ENCODE peak calls at places on chromosomes 1 and 21, in ten cellular contexts. Q is occipital lobe; A is activated T-helper 2 cell treated with anti-CD3 and anti-CD28 coated beads, Interferon-gamma antibody, Interleukin-2, Interleukin-4, amounts not matched to agents 10 μg/mL and 5 μg/mL and 100 μg/mL, durations not matched to agents 14 hours and 24 hours and 36 hours; Y is mammary epithelial cell; X is Caki2; B is H4; F is central memory CD8-positive, alpha-beta T cell; I is T47D; W is ACHN; G is T-helper 2 cell. H is an unnamed sample.

GRCh38 chr1:86499987-86500593 is 31.4 kb downstream of the CLCA1 start:
- DNase-seq in Q (no peak), A (no peak), Y (no peak), X (no peak), B (peak), F (no peak), I (peak), W (peak), G (no peak), H (no peak)

GRCh38 chr1:67367370-67368345 is 60.0 kb downstream of the IL12RB2 start:
- DNase-seq in Q (no peak), A (no peak), Y (no peak), X (no peak), B (peak), F (no peak), I (peak), W (no peak), G (no peak), H (peak)

GRCh38 chr1:29105822-29106221 is 17.9 kb downstream of the TMEM200B start:
- DNase-seq in Q (no peak), A (no peak), Y (no peak), X (peak), B (no peak), F (no peak), I (peak), W (no peak), G (no peak), H (no peak)

GRCh38 chr1:11924334-11925195 is 1.7 kb downstream of the KIAA2013 start:
- DNase-seq in Q (no peak), A (no peak), Y (no peak), X (no peak), B (no peak), F (peak), I (no peak), W (no peak), G (no peak), H (no peak)

GRCh38 chr1:40252601-40253000 is 4.9 kb downstream of the TMCO2 start:
- DNase-seq in Q (no peak), A (no peak), Y (no peak), X (no peak), B (no peak), F (no peak), I (no peak), W (no peak), G (no peak), H (no peak)

GRCh38 chr1:152182431-152182830 is 23.4 kb upstream of the RPTN start:
- DNase-seq in Q (no peak), A (no peak), Y (no peak), X (no peak), B (no peak), F (no peak), I (peak), W (peak), G (no peak), H (no peak)

GRCh38 chr1:98706173-98706848 is 44.8 kb downstream of the SNX7 start:
- DNase-seq in Q (no peak), A (no peak), Y (no peak), X (no peak), B (no peak), F (no peak), I (no peak), W (no peak), G (no peak), H (no peak)

GRCh38 chr1:113141650-113142473 is 68.9 kb downstream of the LRIG2 start:
- DNase-seq in Q (no peak), A (no peak), Y (peak), X (peak), B (no peak), F (no peak), I (no peak), W (no peak), G (no peak), H (no peak)

GRCh38 chr1:25677193-25677773 is 60.7 kb downstream of the MAN1C1 start:
- DNase-seq in Q (no peak), A (no peak), Y (no peak), X (no peak), B (no peak), F (no peak), I (no peak), W (no peak), G (no peak), H (no peak)

GRCh38 chr1:154784924-154785531 is 85.1 kb downstream of the KCNN3 start:
- DNase-seq in Q (no peak), A (peak), Y (no peak), X (no peak), B (no peak), F (no peak), I (peak), W (no peak), G (peak), H (no peak)

GRCh38 chr1:3417082-3417728 is 37.3 kb upstream of the ARHGEF16 start:
- DNase-seq in Q (no peak), A (no peak), Y (no peak), X (no peak), B (no peak), F (no peak), I (no peak), W (no peak), G (no peak), H (no peak)

GRCh38 chr21:41425954-41426655 is at the start of gene MX1:
- DNase-seq in Q (peak), A (peak), Y (peak), X (no peak), B (peak), F (peak), I (peak), W (peak), G (peak), H (peak)

GRCh38 chr1:83845437-83846071 is 153.4 kb downstream of the TTLL7 start:
- DNase-seq in Q (no peak), A (no peak), Y (no peak), X (no peak), B (peak), F (no peak), I (no peak), W (no peak), G (no peak), H (no peak)

GRCh38 chr1:46689326-46689725 is 17.7 kb downstream of the TEX38 start:
- DNase-seq in Q (no peak), A (no peak), Y (no peak), X (no peak), B (no peak), F (no peak), I (no peak), W (no peak), G (no peak), H (no peak)

GRCh38 chr1:7747605-7748004 is 23.5 kb upstream of the VAMP3 start:
- DNase-seq in Q (no peak), A (no peak), Y (no peak), X (no peak), B (no peak), F (no peak), I (no peak), W (no peak), G (no peak), H (no peak)

GRCh38 chr1:29557066-29557465 is 320.7 kb downstream of the PTPRU start:
- DNase-seq in Q (no peak), A (no peak), Y (no peak), X (no peak), B (no peak), F (no peak), I (no peak), W (no peak), G (no peak), H (no peak)

GRCh38 chr1:30847358-30847972 is 61.1 kb downstream of the SDC3 start:
- DNase-seq in Q (peak), A (no peak), Y (peak), X (no peak), B (peak), F (no peak), I (no peak), W (no peak), G (no peak), H (no peak)

GRCh38 chr1:245822997-245823396 is 668.2 kb downstream of the KIF26B start:
- DNase-seq in Q (no peak), A (no peak), Y (peak), X (peak), B (peak), F (no peak), I (no peak), W (peak), G (no peak), H (no peak)

GRCh38 chr1:10724948-10725852 is 71.2 kb downstream of the CASZ1 start:
- DNase-seq in Q (no peak), A (no peak), Y (no peak), X (no peak), B (no peak), F (no peak), I (peak), W (no peak), G (no peak), H (no peak)

GRCh38 chr1:34865573-34865972 is 6.0 kb upstream of the SMIM12 start:
- DNase-seq in Q (no peak), A (no peak), Y (no peak), X (no peak), B (no peak), F (no peak), I (no peak), W (no peak), G (no peak), H (no peak)

GRCh38 chr1:235779770-235780169 is 86.9 kb downstream of the LYST start:
- DNase-seq in Q (no peak), A (no peak), Y (no peak), X (no peak), B (no peak), F (no peak), I (no peak), W (no peak), G (no peak), H (no peak)

GRCh38 chr21:42737969-42738590 is 84.7 kb downstream of the PDE9A start:
- DNase-seq in Q (no peak), A (no peak), Y (no peak), X (no peak), B (no peak), F (no peak), I (no peak), W (no peak), G (no peak), H (no peak)

H was measured in NCI-H2227 treated with DMSO at 0.1 percent for 48 hours.